ENCODE peak calls at places on chromosomes 4 and X, in six cellular contexts. A is iPS-NIHi11, S is NCI-H2029 treated with DMSO at 0.1 percent for 48 hours, B is ureter, Q is esophagus squamous epithelium, H is GM23248. I is an unnamed sample.

GRCh38 chrX:47186096-47186740 is 7.4 kb upstream of the UBA1 start:
- DNase-seq in A (no peak), S (no peak), B (no peak), Q (no peak), H (no peak), I (no peak)

GRCh38 chr4:174505892-174506291 is 16.4 kb downstream of the HPGD start:
- DNase-seq in A (no peak), S (no peak), B (no peak), Q (no peak), H (no peak), I (no peak)

GRCh38 chr4:109429545-109429944 is 4.1 kb upstream of the SEC24B start:
- DNase-seq in A (no peak), S (no peak), B (no peak), Q (no peak), H (peak), I (no peak)

GRCh38 chr4:185004562-185005208 is 13.6 kb upstream of the HELT start:
- DNase-seq in A (peak), S (no peak), B (no peak), Q (no peak), H (no peak), I (no peak)

GRCh38 chr4:123830920-123831319 is 434.3 kb downstream of the SPRY1 start:
- DNase-seq in A (no peak), S (no peak), B (no peak), Q (no peak), H (no peak), I (no peak)

GRCh38 chrX:119981286-119982070 is 37.9 kb upstream of the NKAP start:
- DNase-seq in A (peak), S (peak), B (no peak), Q (no peak), H (peak), I (no peak)

GRCh38 chr4:139208404-139208945 is 31.5 kb upstream of the ELF2 start:
- DNase-seq in A (no peak), S (no peak), B (peak), Q (no peak), H (peak), I (no peak)

GRCh38 chr4:118994030-118994429 is 105.4 kb downstream of the SYNPO2 start:
- DNase-seq in A (no peak), S (no peak), B (peak), Q (no peak), H (no peak), I (no peak)

GRCh38 chr4:103429283-103429682 is 231.1 kb upstream of the CENPE start:
- DNase-seq in A (peak), S (no peak), B (no peak), Q (no peak), H (no peak), I (no peak)

GRCh38 chr4:120723986-120724385 is 198.5 kb downstream of the PRDM5 start:
- DNase-seq in A (no peak), S (no peak), B (no peak), Q (no peak), H (no peak), I (no peak)

GRCh38 chrX:1610166-1610565 is 4.7 kb upstream of the ASMT start:
- DNase-seq in A (no peak), S (no peak), B (no peak), Q (no peak), H (no peak), I (no peak)